ENCODE peak calls at places on chromosome 14, in five cellular contexts. E, U, Q, W and A are unnamed samples. For H3K9me3, the result is how much of the 10 kb centered on the place peaks cover.

GRCh38 chr14:34138175-34138574 is 187.3 kb upstream of the EGLN3 start:
- DNase-seq in E (no peak), U (no peak), Q (no peak), W (no peak), A (no peak)

GRCh38 chr14:90717916-90718315 is 98.3 kb downstream of the TTC7B start:
- DNase-seq in E (peak), U (no peak), Q (no peak), W (no peak), A (peak)

GRCh38 chr14:29637406-29637805 is 290.2 kb downstream of the PRKD1 start:
- DNase-seq in E (peak), U (no peak), Q (peak), W (no peak), A (peak)

GRCh38 chr14:68507544-68508081 is 285.3 kb downstream of the ZFP36L1 start:
- DNase-seq in E (no peak), U (no peak), Q (no peak), W (no peak), A (no peak)

GRCh38 chr14:85316701-85317100 is 213.2 kb upstream of the FLRT2 start:
- DNase-seq in E (peak), U (no peak), Q (no peak), W (no peak), A (peak)

GRCh38 chr14:23076785-23077408 is 18.0 kb downstream of the ACIN1 start:
- DNase-seq in E (peak), U (no peak), Q (no peak), W (no peak), A (no peak)

GRCh38 chr14:50025776-50026175 is 90.6 kb downstream of the VCPKMT start:
- DNase-seq in E (no peak), U (no peak), Q (no peak), W (no peak), A (no peak)

GRCh38 chr14:56998728-56999127 is 188.4 kb upstream of the OTX2 start:
- DNase-seq in E (no peak), U (peak), Q (no peak), W (no peak), A (no peak)

GRCh38 chr14:68165274-68165843 is 345.8 kb downstream of the RAD51B start:
- DNase-seq in E (no peak), U (no peak), Q (no peak), W (no peak), A (no peak)

GRCh38 chr14:68460541-68460940 is 332.3 kb downstream of the ZFP36L1 start:
- DNase-seq in E (no peak), U (no peak), Q (peak), W (no peak), A (no peak)

GRCh38 chr14:59595071-59595470 is 18.5 kb upstream of the CCDC175 start:
- DNase-seq in E (no peak), U (no peak), Q (no peak), W (no peak), A (no peak)

GRCh38 chr14:99568567-99569560 is 35.1 kb downstream of the CCDC85C start:
- DNase-seq in E (peak), U (no peak), Q (peak), W (no peak), A (peak)

GRCh38 chr14:88129306-88130056 is 124.5 kb downstream of the GPR65 start:
- DNase-seq in E (peak), U (no peak), Q (peak), W (no peak), A (peak)

GRCh38 chr14:52117433-52117832 is 48.6 kb upstream of the NID2 start:
- DNase-seq in E (no peak), U (no peak), Q (no peak), W (no peak), A (no peak)

GRCh38 chr14:104226421-104227385 is 88.3 kb downstream of the KIF26A start:
- DNase-seq in E (no peak), U (no peak), Q (no peak), W (no peak), A (no peak)
- H3K9me3 ChIP-seq in E (under half), U (under half), Q (under half), W (under half), A (under half)

DNA sequence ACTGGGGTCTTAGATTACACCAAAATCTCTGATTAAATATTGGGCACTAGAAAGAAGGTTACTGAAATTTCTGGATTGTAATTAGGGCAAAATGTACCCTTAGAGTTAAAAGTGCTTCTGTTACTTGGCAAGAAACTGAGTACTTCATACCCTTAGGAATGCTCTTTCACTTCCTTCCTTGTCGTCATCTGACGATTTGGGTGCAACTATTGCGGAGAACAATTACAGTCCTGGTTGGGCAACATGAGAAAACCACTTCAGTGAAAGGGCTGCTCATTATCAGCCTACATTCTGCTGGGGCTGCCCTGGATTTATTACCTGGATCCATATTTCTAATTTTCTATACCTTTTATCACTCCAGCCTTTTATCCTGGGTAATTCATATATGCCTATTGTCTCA is 348.5 kb upstream of the MDGA2 start:
- DNase-seq in E (no peak), U (no peak), Q (no peak), W (no peak), A (no peak)
- H3K9me3 ChIP-seq in E (under half), U (under half), Q (under half), W (under half), A (under half)

DNA sequence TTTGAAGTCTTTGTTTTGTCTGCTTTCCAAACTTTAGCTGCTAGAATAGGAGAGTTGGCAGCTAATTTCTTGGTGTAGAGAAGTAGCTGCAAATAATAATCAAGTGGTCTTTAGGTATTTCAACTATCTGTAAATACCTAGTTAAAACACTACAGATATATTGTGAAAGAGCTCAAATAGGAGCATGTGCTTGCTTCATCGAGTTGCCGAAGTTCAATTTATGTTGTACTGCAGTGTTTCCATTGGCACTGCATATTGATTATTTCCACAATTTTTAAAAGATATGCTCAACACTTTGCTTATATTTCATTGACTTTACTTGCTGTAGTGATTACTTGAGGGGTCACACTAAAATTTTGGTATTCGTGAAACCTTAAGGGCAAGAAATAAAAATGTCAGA is 131.6 kb upstream of the BMP4 start:
- DNase-seq in E (no peak), U (no peak), Q (no peak), W (no peak), A (no peak)
- H3K9me3 ChIP-seq in E (under half), U (under half), Q (under half), W (under half), A (under half)

GRCh38 chr14:79465651-79466050 is 745.7 kb downstream of the DIO2 start:
- DNase-seq in E (no peak), U (no peak), Q (no peak), W (no peak), A (peak)

GRCh38 chr14:79466938-79467527 is 744.3 kb downstream of the DIO2 start:
- DNase-seq in E (no peak), U (no peak), Q (no peak), W (no peak), A (no peak)

GRCh38 chr14:79468491-79468890 is 742.8 kb downstream of the DIO2 start:
- DNase-seq in E (no peak), U (no peak), Q (no peak), W (no peak), A (no peak)

GRCh38 chr14:79467837-79468236 is 743.5 kb downstream of the DIO2 start:
- DNase-seq in E (no peak), U (no peak), Q (no peak), W (no peak), A (no peak)

DNA sequence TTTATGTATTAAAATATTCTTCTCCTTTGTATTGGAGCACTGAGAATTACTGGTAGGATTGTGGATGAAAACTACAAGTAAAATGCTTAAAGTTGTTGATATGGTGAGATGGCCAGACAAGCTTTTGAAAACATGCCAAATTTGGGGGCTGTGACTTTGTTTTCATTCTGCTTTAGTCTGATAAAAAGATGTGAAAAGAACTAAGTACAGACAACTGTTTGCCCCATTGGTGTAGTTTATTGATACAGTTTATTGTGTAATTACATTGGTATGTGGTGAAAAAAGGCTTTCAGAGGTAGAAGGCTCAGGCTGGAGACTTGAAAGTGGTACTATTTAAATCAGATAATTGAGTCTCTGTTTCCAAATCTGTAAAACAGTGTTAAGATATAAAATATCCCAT is 746.8 kb downstream of the DIO2 start:
- DNase-seq in E (no peak), U (no peak), Q (no peak), W (no peak), A (peak)
- H3K9me3 ChIP-seq in E (under half), U (under half), Q (under half), W (under half), A (under half)

DNA sequence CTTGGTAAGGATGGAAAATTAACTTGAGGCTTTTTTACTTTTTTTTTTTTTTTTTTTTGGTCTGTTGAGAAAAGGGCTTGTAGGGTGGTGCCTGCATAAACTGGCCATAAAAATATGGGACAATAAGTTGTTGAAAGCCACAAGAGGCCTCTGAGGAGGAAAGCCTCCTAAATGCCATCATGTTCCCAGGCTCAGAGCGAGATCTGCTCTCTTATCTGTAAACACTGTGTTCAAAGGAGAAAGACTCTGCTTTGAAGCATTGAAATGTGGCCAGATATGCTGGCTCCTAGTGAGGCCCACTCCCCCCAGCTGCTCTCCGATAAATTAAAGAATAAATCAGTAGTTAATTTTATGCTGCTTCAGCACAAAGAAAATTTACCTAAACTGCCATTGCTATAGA is 504.9 kb downstream of the DIO2 start:
- DNase-seq in E (no peak), U (no peak), Q (no peak), W (no peak), A (no peak)
- H3K9me3 ChIP-seq in E (under half), U (under half), Q (under half), W (under half), A (under half)